ENCODE peak calls at places on chromosomes 6 and 20, in four cellular contexts. O, U, X and E are unnamed samples.
A peak's percentile ranks its signal among the peaks of the same experiment; 100 is the strongest.

GRCh38 chr20:51651921-51652549 is 109.5 kb upstream of the NFATC2 start:
- DNase-seq in O (no peak), U (no peak), X (no peak), E (no peak)

GRCh38 chr20:20228351-20228750 is 139.6 kb upstream of the INSM1 start:
- DNase-seq in O (no peak), U (no peak), X (no peak), E (no peak)

GRCh38 chr20:40646321-40647212 is 42.5 kb downstream of the MAFB start:
- DNase-seq in O (no peak), U (no peak), X (no peak), E (no peak)

GRCh38 chr20:24590193-24590982 is 121.0 kb downstream of the SYNDIG1 start:
- DNase-seq in O (no peak), U (no peak), X (no peak), E (no peak)

GRCh38 chr20:6058684-6059295 is 4.9 kb upstream of the LRRN4 start:
- DNase-seq in O (no peak), U (no peak), X (no peak), E (no peak)

GRCh38 chr20:1588166-1588868 is 30.8 kb upstream of the SIRPD start:
- DNase-seq in O (no peak), U (no peak), X (no peak), E (no peak)

GRCh38 chr6:51792273-51793030 is 295.0 kb downstream of the PKHD1 start:
- DNase-seq in O (no peak), U (no peak), X (no peak), E (no peak)

GRCh38 chr6:120805267-120805666 is 529.0 kb downstream of the TBC1D32 start:
- DNase-seq in O (no peak), U (no peak), X (no peak), E (no peak)

GRCh38 chr6:156787569-156788492 is 10.7 kb downstream of the ARID1B start:
- DNase-seq in O (no peak), U (no peak), X (no peak), E (no peak)

GRCh38 chr6:156687875-156688549 is 89.2 kb upstream of the ARID1B start:
- DNase-seq in O (no peak), U (no peak), X (peak; percentile 74), E (no peak)

GRCh38 chr6:3022765-3023662 is 23.3 kb downstream of the NQO2 start:
- DNase-seq in O (no peak), U (no peak), X (no peak), E (no peak)

GRCh38 chr6:39339111-39339510 is 16.6 kb upstream of the KCNK16 start:
- DNase-seq in O (no peak), U (no peak), X (no peak), E (no peak)

GRCh38 chr6:39273394-39273793 is 40.8 kb downstream of the KCNK17 start:
- DNase-seq in O (no peak), U (no peak), X (no peak), E (no peak)

GRCh38 chr6:8499540-8499939 is 64.2 kb upstream of the SLC35B3 start:
- DNase-seq in O (no peak), U (no peak), X (no peak), E (peak; percentile 10)

GRCh38 chr20:47149939-47150338 is 206.6 kb downstream of the ZMYND8 start:
- DNase-seq in O (no peak), U (no peak), X (no peak), E (no peak)

GRCh38 chr20:11204926-11205768 is 531.3 kb upstream of the JAG1 start:
- DNase-seq in O (peak; percentile 53), U (peak; percentile 50), X (no peak), E (peak; percentile 71)

GRCh38 chr6:37205189-37205996 is 35.4 kb downstream of the PIM1 start:
- DNase-seq in O (no peak), U (no peak), X (peak; percentile 53), E (no peak)

GRCh38 chr6:125393449-125393858 is 91.7 kb upstream of the HDDC2 start:
- DNase-seq in O (no peak), U (no peak), X (no peak), E (no peak)

GRCh38 chr20:10490706-10491105 is 55.6 kb downstream of the SLX4IP start:
- DNase-seq in O (no peak), U (no peak), X (no peak), E (no peak)

GRCh38 chr6:118968416-118968815 is 33.5 kb upstream of the MCM9 start:
- DNase-seq in O (no peak), U (no peak), X (no peak), E (peak; percentile 26)

GRCh38 chr6:160306284-160306683 is 41.9 kb upstream of the SLC22A3 start:
- DNase-seq in O (no peak), U (no peak), X (peak; percentile 3), E (no peak)

GRCh38 chr6:118344014-118344670 is 204.0 kb upstream of the PLN start:
- DNase-seq in O (no peak), U (no peak), X (no peak), E (peak; percentile 36)

GRCh38 chr6:20868397-20869185 is 334.3 kb downstream of the CDKAL1 start:
- DNase-seq in O (no peak), U (no peak), X (no peak), E (no peak)

GRCh38 chr20:16821211-16822089 is 73.3 kb downstream of the OTOR start:
- DNase-seq in O (peak; percentile 37), U (no peak), X (peak; percentile 28), E (peak; percentile 46)

GRCh38 chr20:58753267-58753928 is 60.8 kb downstream of the NPEPL1 start:
- DNase-seq in O (no peak), U (no peak), X (no peak), E (no peak)

GRCh38 chr6:43964659-43965570 is 162.3 kb downstream of the MRPL14 start:
- DNase-seq in O (no peak), U (no peak), X (no peak), E (no peak)
- TF ChIP-seq BHLHE40 in O (no peak), U (no peak), X (no peak), E (no peak)

DNA sequence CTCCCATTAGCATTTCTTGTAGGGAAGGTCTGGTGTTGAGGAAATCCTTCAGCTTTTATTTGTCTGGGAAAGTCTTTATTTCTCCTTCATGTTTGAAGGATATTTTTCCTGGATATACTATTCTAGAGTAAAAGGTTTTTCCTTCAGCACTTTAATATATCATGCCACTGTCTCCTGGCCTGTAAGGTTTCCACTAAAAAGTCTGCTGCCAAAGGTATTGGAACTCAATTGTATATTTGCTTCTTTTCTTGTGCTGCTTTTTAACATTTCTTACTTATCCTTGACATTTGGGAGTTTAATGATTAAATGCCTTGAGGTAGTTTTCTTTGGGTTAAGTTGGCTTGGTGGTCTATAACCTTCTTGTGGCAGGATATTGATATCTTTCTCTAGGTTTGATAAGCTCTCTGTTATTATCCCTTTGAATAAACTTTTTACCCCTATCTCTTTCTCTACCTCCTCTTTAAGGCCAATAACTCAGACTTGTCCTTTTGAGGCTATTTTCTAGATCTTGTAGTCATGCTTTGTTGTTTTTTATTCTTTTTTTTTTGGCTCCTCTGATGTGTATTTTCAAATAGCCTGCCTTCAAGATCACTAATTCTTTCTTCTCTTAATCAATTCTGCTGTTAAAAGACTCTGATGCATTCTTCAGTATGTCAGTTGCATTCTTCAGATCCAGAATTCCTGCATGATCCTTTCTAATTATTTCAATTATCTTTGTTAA is 225.0 kb upstream of the ZNF217 start:
- DNase-seq in O (no peak), U (no peak), X (no peak), E (no peak)
- TF ChIP-seq CHD4 in O (no peak), U (no peak), X (no peak), E (no peak)

GRCh38 chr6:164927288-164928040 is 381.9 kb downstream of the C6orf118 start:
- DNase-seq in O (peak; percentile 13), U (no peak), X (peak; percentile 55), E (peak; percentile 18)
- TF ChIP-seq BHLHE40 in O (no peak), U (no peak), X (peak; percentile 26), E (peak; percentile 15)

DNA sequence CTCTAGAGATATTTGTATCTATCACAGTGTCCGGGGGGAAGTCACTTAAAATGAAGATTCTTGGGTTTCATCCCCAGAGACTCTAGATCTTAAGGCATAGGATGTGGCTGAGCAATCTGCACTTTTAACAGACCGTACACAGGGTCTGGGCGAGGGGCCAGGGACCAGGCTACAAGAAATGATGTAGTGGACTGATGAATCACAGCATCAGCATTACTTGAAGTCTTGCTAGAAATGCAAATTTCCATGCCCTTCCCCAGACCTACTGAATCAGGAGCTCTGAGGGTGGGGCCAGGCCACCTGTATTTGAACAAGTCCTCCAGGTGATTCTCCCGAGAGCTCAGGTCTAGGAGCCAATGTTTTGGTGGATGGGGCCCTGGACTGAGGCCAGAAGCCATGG is 168.4 kb downstream of the DOK5 start:
- DNase-seq in O (no peak), U (no peak), X (no peak), E (no peak)
- TF ChIP-seq CHD4 in O (no peak), U (no peak), X (no peak), E (no peak)

GRCh38 chr6:106731144-106731842 is 101.9 kb downstream of the QRSL1 start:
- DNase-seq in O (no peak), U (no peak), X (no peak), E (peak; percentile 86)

GRCh38 chr6:106730264-106730663 is 100.9 kb downstream of the QRSL1 start:
- DNase-seq in O (no peak), U (no peak), X (no peak), E (no peak)

GRCh38 chr6:106728296-106728870 is 99.0 kb downstream of the QRSL1 start:
- DNase-seq in O (no peak), U (no peak), X (no peak), E (no peak)

GRCh38 chr6:106730672-106731071 is 101.3 kb downstream of the QRSL1 start:
- DNase-seq in O (no peak), U (no peak), X (no peak), E (no peak)

DNA sequence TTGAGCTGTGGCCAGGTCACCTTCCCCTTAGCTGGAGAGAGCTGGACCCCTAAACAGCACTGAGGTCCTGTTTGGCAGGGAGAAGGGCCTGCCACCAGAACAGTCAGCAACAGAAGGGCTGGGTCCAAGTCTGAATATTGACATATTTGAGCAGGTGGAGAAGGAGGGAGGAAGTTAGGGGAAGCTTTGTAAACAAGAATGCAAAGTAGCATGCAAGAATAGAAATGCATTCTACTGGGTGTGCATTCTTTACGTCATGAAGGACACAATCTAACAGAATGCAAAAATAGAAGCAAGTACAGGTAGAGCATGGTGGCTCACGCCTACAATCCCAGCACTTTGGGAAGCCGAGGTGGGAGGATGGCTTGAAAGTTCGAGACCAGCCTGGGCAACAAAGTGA is 100.5 kb downstream of the QRSL1 start:
- DNase-seq in O (no peak), U (no peak), X (no peak), E (no peak)
- TF ChIP-seq BHLHE40 in O (no peak), U (no peak), X (no peak), E (no peak)

GRCh38 chr6:132210886-132211563 is 190.2 kb downstream of the MOXD1 start:
- DNase-seq in O (no peak), U (no peak), X (no peak), E (no peak)

GRCh38 chr6:132215805-132216204 is 185.5 kb downstream of the MOXD1 start:
- DNase-seq in O (no peak), U (no peak), X (no peak), E (no peak)

GRCh38 chr6:132213732-132214131 is 187.5 kb downstream of the MOXD1 start:
- DNase-seq in O (no peak), U (no peak), X (no peak), E (no peak)

GRCh38 chr6:132214716-132215115 is 186.6 kb downstream of the MOXD1 start:
- DNase-seq in O (no peak), U (no peak), X (no peak), E (no peak)

DNA sequence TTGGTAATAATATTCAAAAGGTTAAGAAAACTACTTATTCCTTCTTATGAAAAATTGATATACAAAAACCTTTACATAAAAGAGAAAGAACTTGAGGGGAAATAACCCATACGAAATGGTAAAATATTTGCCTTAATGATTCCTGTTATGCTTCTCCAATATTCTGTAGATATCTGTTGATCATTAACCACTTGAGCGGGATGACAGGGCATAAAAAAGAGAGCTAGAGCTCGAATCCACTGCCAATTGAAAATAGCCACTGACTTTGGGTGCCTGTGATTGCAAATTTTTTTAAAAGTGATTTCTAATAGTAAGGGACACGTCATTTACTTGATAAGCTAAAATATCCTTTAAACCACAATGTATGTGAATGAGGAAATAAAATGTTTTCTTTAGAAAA is 188.1 kb downstream of the MOXD1 start:
- DNase-seq in O (no peak), U (no peak), X (no peak), E (no peak)
- TF ChIP-seq CHD4 in O (no peak), U (no peak), X (no peak), E (no peak)